ENCODE peak calls at places on chromosomes 7 and 10, in four cellular contexts. One of them, this sample, is unnamed.

GRCh38 chr10:15579605-15580004 is 140.1 kb downstream of the ITGA8 start:
- DNase-seq in CD8-positive, alpha-beta T cell: no peak
- DNase-seq in mammary epithelial cell: no peak
- DNase-seq in fibroblast of mammary gland: peak
- DNase-seq in this sample: peak

GRCh38 chr7:80154656-80155325 is 20.2 kb downstream of the GNAI1 start:
- DNase-seq in CD8-positive, alpha-beta T cell: no peak
- DNase-seq in fibroblast of mammary gland: peak
- DNase-seq in mammary epithelial cell: no peak
- DNase-seq in this sample: peak

GRCh38 chr10:68403701-68404100 is 3.4 kb downstream of the RUFY2 start:
- DNase-seq in CD8-positive, alpha-beta T cell: no peak
- DNase-seq in fibroblast of mammary gland: no peak
- DNase-seq in mammary epithelial cell: no peak
- DNase-seq in this sample: no peak

GRCh38 chr10:51439645-51440044 is 259.8 kb downstream of the CSTF2T start:
- DNase-seq in mammary epithelial cell: no peak
- DNase-seq in fibroblast of mammary gland: no peak
- DNase-seq in CD8-positive, alpha-beta T cell: no peak
- DNase-seq in this sample: no peak

GRCh38 chr7:37408885-37409248 is 39.8 kb downstream of the ELMO1 start:
- DNase-seq in fibroblast of mammary gland: no peak
- DNase-seq in mammary epithelial cell: no peak
- DNase-seq in CD8-positive, alpha-beta T cell: no peak
- DNase-seq in this sample: no peak

GRCh38 chr7:92785923-92786322 is 50.5 kb downstream of the CDK6 start:
- DNase-seq in fibroblast of mammary gland: peak
- DNase-seq in CD8-positive, alpha-beta T cell: no peak
- DNase-seq in mammary epithelial cell: peak
- DNase-seq in this sample: peak

GRCh38 chr10:27223964-27224363 is 16.6 kb downstream of the ACBD5 start:
- DNase-seq in CD8-positive, alpha-beta T cell: peak
- DNase-seq in mammary epithelial cell: peak
- DNase-seq in fibroblast of mammary gland: peak
- DNase-seq in this sample: peak

GRCh38 chr10:33965795-33966581 is 631.5 kb upstream of the NRP1 start:
- DNase-seq in fibroblast of mammary gland: no peak
- DNase-seq in CD8-positive, alpha-beta T cell: no peak
- DNase-seq in mammary epithelial cell: no peak
- DNase-seq in this sample: no peak

GRCh38 chr10:8100366-8100765 is 45.9 kb downstream of the GATA3 start:
- DNase-seq in mammary epithelial cell: no peak
- DNase-seq in fibroblast of mammary gland: no peak
- DNase-seq in CD8-positive, alpha-beta T cell: no peak
- DNase-seq in this sample: no peak

GRCh38 chr7:134690614-134691504 is 44.2 kb downstream of the BPGM start:
- DNase-seq in mammary epithelial cell: peak
- DNase-seq in fibroblast of mammary gland: no peak
- DNase-seq in CD8-positive, alpha-beta T cell: no peak
- DNase-seq in this sample: peak

GRCh38 chr7:153224890-153225289 is 465.3 kb downstream of the ACTR3B start:
- DNase-seq in mammary epithelial cell: no peak
- DNase-seq in fibroblast of mammary gland: no peak
- DNase-seq in CD8-positive, alpha-beta T cell: no peak
- DNase-seq in this sample: no peak

GRCh38 chr10:10482613-10483012 is 535.1 kb upstream of the CELF2 start:
- DNase-seq in mammary epithelial cell: no peak
- DNase-seq in fibroblast of mammary gland: no peak
- DNase-seq in CD8-positive, alpha-beta T cell: no peak
- DNase-seq in this sample: no peak

GRCh38 chr10:49756641-49757040 is 5.5 kb downstream of the OGDHL start:
- DNase-seq in fibroblast of mammary gland: no peak
- DNase-seq in CD8-positive, alpha-beta T cell: no peak
- DNase-seq in mammary epithelial cell: no peak
- DNase-seq in this sample: no peak

GRCh38 chr7:100353685-100354330 is 4.1 kb upstream of the PILRB start:
- DNase-seq in fibroblast of mammary gland: no peak
- DNase-seq in mammary epithelial cell: no peak
- DNase-seq in CD8-positive, alpha-beta T cell: peak
- DNase-seq in this sample: no peak

GRCh38 chr7:72476608-72477305 is 64.6 kb upstream of the CALN1 start:
- DNase-seq in mammary epithelial cell: no peak
- DNase-seq in fibroblast of mammary gland: no peak
- DNase-seq in CD8-positive, alpha-beta T cell: no peak
- DNase-seq in this sample: no peak

GRCh38 chr10:50991496-50992355 is 82.6 kb upstream of the PRKG1 start:
- DNase-seq in CD8-positive, alpha-beta T cell: no peak
- DNase-seq in fibroblast of mammary gland: peak
- DNase-seq in mammary epithelial cell: no peak
- DNase-seq in this sample: peak

GRCh38 chr10:106565546-106565945 is 599.0 kb downstream of the SORCS1 start:
- DNase-seq in mammary epithelial cell: peak
- DNase-seq in CD8-positive, alpha-beta T cell: no peak
- DNase-seq in fibroblast of mammary gland: peak
- DNase-seq in this sample: no peak

GRCh38 chr7:17255930-17256329 is 42.5 kb upstream of the AHR start:
- DNase-seq in mammary epithelial cell: no peak
- DNase-seq in fibroblast of mammary gland: no peak
- DNase-seq in CD8-positive, alpha-beta T cell: no peak
- DNase-seq in this sample: no peak

GRCh38 chr7:67525588-67525987 is 529.0 kb downstream of the TYW1 start:
- DNase-seq in CD8-positive, alpha-beta T cell: no peak
- DNase-seq in fibroblast of mammary gland: no peak
- DNase-seq in mammary epithelial cell: no peak
- DNase-seq in this sample: no peak

GRCh38 chr7:22728416-22729029 is 1.5 kb downstream of the IL6 start:
- DNase-seq in fibroblast of mammary gland: peak
- DNase-seq in mammary epithelial cell: peak
- DNase-seq in CD8-positive, alpha-beta T cell: no peak
- DNase-seq in this sample: peak
- H3K4me3 ChIP-seq in fibroblast of mammary gland: no peak
- H3K4me3 ChIP-seq in mammary epithelial cell: no peak
- H3K4me3 ChIP-seq in CD8-positive, alpha-beta T cell: no peak
- H3K4me3 ChIP-seq in this sample: peak

DNA sequence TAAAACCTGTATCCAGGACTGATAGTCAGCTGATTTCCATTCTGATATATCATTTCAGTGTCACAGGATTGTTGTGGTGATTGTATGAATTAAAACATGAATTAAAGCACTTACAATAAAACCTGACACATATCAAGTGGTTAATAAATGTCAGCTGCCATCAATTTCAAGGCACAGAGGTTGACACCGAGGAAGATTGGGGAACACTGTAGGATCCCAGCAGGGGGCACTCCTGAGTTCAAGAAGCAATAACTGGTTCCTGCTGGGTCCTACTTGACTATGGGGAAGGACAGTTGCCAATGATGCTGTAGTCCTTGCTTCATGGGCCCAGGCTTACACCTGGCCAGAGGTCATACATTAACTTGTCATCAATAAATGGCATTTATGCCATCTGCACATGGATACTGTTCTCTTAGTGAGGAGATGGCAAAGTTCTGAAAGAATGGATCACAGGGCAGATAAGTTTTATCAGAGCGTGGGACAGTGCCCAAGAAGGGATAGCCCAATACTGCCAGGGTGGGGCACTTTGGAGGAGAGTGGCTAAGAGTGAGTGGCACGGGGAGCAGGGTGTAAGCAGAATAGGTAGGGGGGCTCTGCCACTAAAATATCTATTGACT is 24.1 kb downstream of the FZD1 start:
- DNase-seq in CD8-positive, alpha-beta T cell: no peak
- DNase-seq in fibroblast of mammary gland: peak
- DNase-seq in mammary epithelial cell: peak
- DNase-seq in this sample: no peak
- TF ChIP-seq CTCF in CD8-positive, alpha-beta T cell: no peak
- TF ChIP-seq CTCF in fibroblast of mammary gland: peak
- TF ChIP-seq CTCF in mammary epithelial cell: peak
- TF ChIP-seq CTCF in this sample: peak

GRCh38 chr7:27150568-27151340 is 1.6 kb downstream of the HOXA3 start:
- DNase-seq in fibroblast of mammary gland: peak
- DNase-seq in CD8-positive, alpha-beta T cell: peak
- DNase-seq in mammary epithelial cell: peak
- DNase-seq in this sample: peak

GRCh38 chr7:27148776-27149641 is 1.4 kb upstream of the HOXA6 start:
- DNase-seq in fibroblast of mammary gland: peak
- DNase-seq in CD8-positive, alpha-beta T cell: peak
- DNase-seq in mammary epithelial cell: peak
- DNase-seq in this sample: no peak

GRCh38 chr7:27148031-27148775 is 629 bp upstream of the HOXA6 start:
- DNase-seq in mammary epithelial cell: peak
- DNase-seq in fibroblast of mammary gland: peak
- DNase-seq in CD8-positive, alpha-beta T cell: peak
- DNase-seq in this sample: no peak

GRCh38 chr7:27151341-27151944 is 940 bp downstream of the HOXA3 start:
- DNase-seq in fibroblast of mammary gland: peak
- DNase-seq in CD8-positive, alpha-beta T cell: peak
- DNase-seq in mammary epithelial cell: peak
- DNase-seq in this sample: no peak

GRCh38 chr7:27149817-27150567 is 2.4 kb downstream of the HOXA3 start:
- DNase-seq in CD8-positive, alpha-beta T cell: no peak
- DNase-seq in mammary epithelial cell: no peak
- DNase-seq in fibroblast of mammary gland: no peak
- DNase-seq in this sample: no peak
- H3K4me3 ChIP-seq in CD8-positive, alpha-beta T cell: peak
- H3K4me3 ChIP-seq in mammary epithelial cell: peak
- H3K4me3 ChIP-seq in fibroblast of mammary gland: peak
- H3K4me3 ChIP-seq in this sample: no peak

GRCh38 chr10:123044391-123044790 is 35.6 kb downstream of the ACADSB start:
- DNase-seq in fibroblast of mammary gland: peak
- DNase-seq in CD8-positive, alpha-beta T cell: no peak
- DNase-seq in mammary epithelial cell: peak
- DNase-seq in this sample: peak
- TF ChIP-seq CTCF in fibroblast of mammary gland: peak
- TF ChIP-seq CTCF in CD8-positive, alpha-beta T cell: no peak
- TF ChIP-seq CTCF in mammary epithelial cell: peak
- TF ChIP-seq CTCF in this sample: no peak

GRCh38 chr10:73244866-73245477 is 2.1 kb downstream of the DNAJC9 start:
- DNase-seq in CD8-positive, alpha-beta T cell: no peak
- DNase-seq in fibroblast of mammary gland: peak
- DNase-seq in mammary epithelial cell: no peak
- DNase-seq in this sample: peak
- H3K4me3 ChIP-seq in CD8-positive, alpha-beta T cell: no peak
- H3K4me3 ChIP-seq in fibroblast of mammary gland: peak
- H3K4me3 ChIP-seq in mammary epithelial cell: peak
- H3K4me3 ChIP-seq in this sample: peak

DNA sequence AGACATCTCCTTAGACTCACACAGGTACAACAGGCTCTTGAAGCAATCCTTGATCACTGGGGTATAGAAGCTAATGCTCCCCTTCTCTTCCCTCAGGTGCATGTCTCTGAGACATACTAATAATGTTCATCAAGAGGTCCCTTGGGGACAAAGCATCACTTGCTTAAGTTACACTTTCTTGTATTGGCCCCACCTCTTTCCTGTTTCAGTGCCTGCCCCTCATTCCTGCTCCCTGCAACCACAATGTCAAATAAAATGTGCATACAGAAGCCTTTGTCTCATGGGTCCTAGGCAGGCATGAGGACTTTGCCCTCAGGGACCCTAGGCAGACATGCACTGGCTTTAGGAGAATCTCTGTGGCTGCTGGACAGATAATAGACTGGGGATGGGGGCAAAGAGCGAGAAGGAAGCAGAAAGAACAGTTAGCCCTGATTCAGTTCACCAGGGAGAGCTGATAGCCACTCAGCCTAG is 175.0 kb upstream of the NPY start:
- DNase-seq in fibroblast of mammary gland: no peak
- DNase-seq in CD8-positive, alpha-beta T cell: no peak
- DNase-seq in mammary epithelial cell: no peak
- DNase-seq in this sample: no peak
- TF ChIP-seq CTCF in fibroblast of mammary gland: no peak
- TF ChIP-seq CTCF in CD8-positive, alpha-beta T cell: no peak
- TF ChIP-seq CTCF in mammary epithelial cell: no peak
- TF ChIP-seq CTCF in this sample: no peak

DNA sequence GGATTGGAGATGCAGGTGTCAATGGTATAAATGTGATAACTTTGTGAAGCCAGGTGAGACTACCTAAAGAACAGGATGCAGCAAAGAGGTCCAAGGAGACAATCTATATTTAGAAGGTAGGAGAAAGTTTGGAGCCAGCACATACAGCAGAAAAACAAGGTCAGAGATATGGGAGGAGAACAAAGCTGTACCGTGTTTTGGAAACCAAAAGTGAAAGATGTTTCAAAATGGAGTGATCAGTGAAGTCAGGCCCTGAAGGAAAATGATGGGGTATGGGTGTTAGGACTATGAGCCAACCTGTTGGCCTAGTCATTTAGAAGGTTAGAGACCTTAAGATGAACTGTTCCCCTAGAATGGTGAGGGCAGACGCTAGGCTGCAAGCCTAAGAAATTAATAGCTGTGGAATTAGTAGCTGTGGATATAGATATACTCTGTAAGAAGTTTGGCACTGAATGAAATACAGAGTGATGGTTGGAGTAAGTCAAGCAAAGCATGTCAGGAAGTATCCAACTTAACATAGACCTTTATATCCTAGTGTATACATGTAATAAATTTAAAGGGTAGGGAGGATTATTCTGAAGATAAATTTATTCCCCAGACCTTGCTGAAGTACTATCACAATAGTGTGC is 149.8 kb upstream of the WNT16 start:
- DNase-seq in mammary epithelial cell: no peak
- DNase-seq in fibroblast of mammary gland: no peak
- DNase-seq in CD8-positive, alpha-beta T cell: no peak
- DNase-seq in this sample: no peak
- H3K4me3 ChIP-seq in mammary epithelial cell: no peak
- H3K4me3 ChIP-seq in fibroblast of mammary gland: no peak
- H3K4me3 ChIP-seq in CD8-positive, alpha-beta T cell: no peak
- H3K4me3 ChIP-seq in this sample: no peak

This sample was measured in fibroblast of the aortic adventitia.